ENCODE peak calls at places on chromosomes 2 and 18, in eight cellular contexts. One of them, this sample, is unnamed.

GRCh38 chr2:95760839-95761525 is 169.2 kb downstream of the TRIM43 start:
- DNase-seq in effector CD4-positive, alpha-beta T cell: no peak
- DNase-seq in NCI-H1048: no peak
- DNase-seq in HT1080: peak
- DNase-seq in activated naive CD8-positive, alpha-beta T cell treated with anti-CD3 and anti-CD28 coated beads, Interleukin-2, amount 50 U/mL, for 24 hours: no peak
- DNase-seq in NCI-H2171 treated with DMSO at 0.1 percent for 48 hours: no peak
- DNase-seq in EL: peak
- DNase-seq in activated CD4-positive, alpha-beta T cell treated with anti-CD3 and anti-CD28 coated beads, Interleukin-2, amount 10 ng/mL, durations not matched to agents 7 days and 5 days: no peak
- DNase-seq in this sample: peak

GRCh38 chr18:812673-813404 is 797 bp upstream of the YES1 start:
- DNase-seq in effector CD4-positive, alpha-beta T cell: peak
- DNase-seq in NCI-H1048: no peak
- DNase-seq in HT1080: peak
- DNase-seq in activated naive CD8-positive, alpha-beta T cell treated with anti-CD3 and anti-CD28 coated beads, Interleukin-2, amount 50 U/mL, for 24 hours: peak
- DNase-seq in NCI-H2171 treated with DMSO at 0.1 percent for 48 hours: no peak
- DNase-seq in EL: peak
- DNase-seq in activated CD4-positive, alpha-beta T cell treated with anti-CD3 and anti-CD28 coated beads, Interleukin-2, amount 10 ng/mL, durations not matched to agents 7 days and 5 days: peak
- DNase-seq in this sample: peak

GRCh38 chr2:105393373-105394055 is 5.3 kb downstream of the FHL2 start:
- DNase-seq in effector CD4-positive, alpha-beta T cell: no peak
- DNase-seq in NCI-H1048: no peak
- DNase-seq in HT1080: no peak
- DNase-seq in activated naive CD8-positive, alpha-beta T cell treated with anti-CD3 and anti-CD28 coated beads, Interleukin-2, amount 50 U/mL, for 24 hours: no peak
- DNase-seq in NCI-H2171 treated with DMSO at 0.1 percent for 48 hours: no peak
- DNase-seq in EL: peak
- DNase-seq in activated CD4-positive, alpha-beta T cell treated with anti-CD3 and anti-CD28 coated beads, Interleukin-2, amount 10 ng/mL, durations not matched to agents 7 days and 5 days: no peak
- DNase-seq in this sample: no peak

GRCh38 chr2:233835230-233836186 is 18.8 kb downstream of the HJURP start:
- DNase-seq in effector CD4-positive, alpha-beta T cell: no peak
- DNase-seq in NCI-H1048: no peak
- DNase-seq in HT1080: no peak
- DNase-seq in activated naive CD8-positive, alpha-beta T cell treated with anti-CD3 and anti-CD28 coated beads, Interleukin-2, amount 50 U/mL, for 24 hours: no peak
- DNase-seq in NCI-H2171 treated with DMSO at 0.1 percent for 48 hours: no peak
- DNase-seq in EL: no peak
- DNase-seq in activated CD4-positive, alpha-beta T cell treated with anti-CD3 and anti-CD28 coated beads, Interleukin-2, amount 10 ng/mL, durations not matched to agents 7 days and 5 days: no peak
- DNase-seq in this sample: no peak

GRCh38 chr18:76405761-76406356 is 89.2 kb downstream of the ZNF516 start:
- DNase-seq in effector CD4-positive, alpha-beta T cell: peak
- DNase-seq in NCI-H1048: no peak
- DNase-seq in HT1080: peak
- DNase-seq in activated naive CD8-positive, alpha-beta T cell treated with anti-CD3 and anti-CD28 coated beads, Interleukin-2, amount 50 U/mL, for 24 hours: peak
- DNase-seq in NCI-H2171 treated with DMSO at 0.1 percent for 48 hours: no peak
- DNase-seq in EL: peak
- DNase-seq in activated CD4-positive, alpha-beta T cell treated with anti-CD3 and anti-CD28 coated beads, Interleukin-2, amount 10 ng/mL, durations not matched to agents 7 days and 5 days: peak
- DNase-seq in this sample: peak

GRCh38 chr2:157857881-157858280 is 18.2 kb downstream of the ACVR1 start:
- DNase-seq in effector CD4-positive, alpha-beta T cell: no peak
- DNase-seq in NCI-H1048: no peak
- DNase-seq in HT1080: peak
- DNase-seq in activated naive CD8-positive, alpha-beta T cell treated with anti-CD3 and anti-CD28 coated beads, Interleukin-2, amount 50 U/mL, for 24 hours: no peak
- DNase-seq in NCI-H2171 treated with DMSO at 0.1 percent for 48 hours: no peak
- DNase-seq in EL: peak
- DNase-seq in activated CD4-positive, alpha-beta T cell treated with anti-CD3 and anti-CD28 coated beads, Interleukin-2, amount 10 ng/mL, durations not matched to agents 7 days and 5 days: no peak
- DNase-seq in this sample: peak

GRCh38 chr2:46297546-46298271 is 502 bp downstream of the EPAS1 start:
- DNase-seq in effector CD4-positive, alpha-beta T cell: peak
- DNase-seq in NCI-H1048: no peak
- DNase-seq in HT1080: peak
- DNase-seq in activated naive CD8-positive, alpha-beta T cell treated with anti-CD3 and anti-CD28 coated beads, Interleukin-2, amount 50 U/mL, for 24 hours: peak
- DNase-seq in NCI-H2171 treated with DMSO at 0.1 percent for 48 hours: peak
- DNase-seq in EL: peak
- DNase-seq in activated CD4-positive, alpha-beta T cell treated with anti-CD3 and anti-CD28 coated beads, Interleukin-2, amount 10 ng/mL, durations not matched to agents 7 days and 5 days: peak
- DNase-seq in this sample: peak

GRCh38 chr2:218343591-218343990 is 13.1 kb upstream of the CATIP start:
- DNase-seq in effector CD4-positive, alpha-beta T cell: no peak
- DNase-seq in NCI-H1048: no peak
- DNase-seq in HT1080: no peak
- DNase-seq in activated naive CD8-positive, alpha-beta T cell treated with anti-CD3 and anti-CD28 coated beads, Interleukin-2, amount 50 U/mL, for 24 hours: no peak
- DNase-seq in NCI-H2171 treated with DMSO at 0.1 percent for 48 hours: no peak
- DNase-seq in EL: peak
- DNase-seq in activated CD4-positive, alpha-beta T cell treated with anti-CD3 and anti-CD28 coated beads, Interleukin-2, amount 10 ng/mL, durations not matched to agents 7 days and 5 days: no peak
- DNase-seq in this sample: no peak

GRCh38 chr2:60335533-60336237 is 217.8 kb downstream of the BCL11A start:
- DNase-seq in effector CD4-positive, alpha-beta T cell: no peak
- DNase-seq in NCI-H1048: peak
- DNase-seq in HT1080: no peak
- DNase-seq in activated naive CD8-positive, alpha-beta T cell treated with anti-CD3 and anti-CD28 coated beads, Interleukin-2, amount 50 U/mL, for 24 hours: no peak
- DNase-seq in NCI-H2171 treated with DMSO at 0.1 percent for 48 hours: no peak
- DNase-seq in EL: no peak
- DNase-seq in activated CD4-positive, alpha-beta T cell treated with anti-CD3 and anti-CD28 coated beads, Interleukin-2, amount 10 ng/mL, durations not matched to agents 7 days and 5 days: no peak
- DNase-seq in this sample: no peak

GRCh38 chr2:177782613-177783012 is 290.0 kb downstream of the PDE11A start:
- DNase-seq in effector CD4-positive, alpha-beta T cell: no peak
- DNase-seq in NCI-H1048: no peak
- DNase-seq in HT1080: no peak
- DNase-seq in activated naive CD8-positive, alpha-beta T cell treated with anti-CD3 and anti-CD28 coated beads, Interleukin-2, amount 50 U/mL, for 24 hours: no peak
- DNase-seq in NCI-H2171 treated with DMSO at 0.1 percent for 48 hours: no peak
- DNase-seq in EL: no peak
- DNase-seq in activated CD4-positive, alpha-beta T cell treated with anti-CD3 and anti-CD28 coated beads, Interleukin-2, amount 10 ng/mL, durations not matched to agents 7 days and 5 days: no peak
- DNase-seq in this sample: no peak

GRCh38 chr2:25639696-25640095 is 33.7 kb downstream of the DTNB start:
- DNase-seq in effector CD4-positive, alpha-beta T cell: no peak
- DNase-seq in NCI-H1048: no peak
- DNase-seq in HT1080: no peak
- DNase-seq in activated naive CD8-positive, alpha-beta T cell treated with anti-CD3 and anti-CD28 coated beads, Interleukin-2, amount 50 U/mL, for 24 hours: no peak
- DNase-seq in NCI-H2171 treated with DMSO at 0.1 percent for 48 hours: no peak
- DNase-seq in EL: no peak
- DNase-seq in activated CD4-positive, alpha-beta T cell treated with anti-CD3 and anti-CD28 coated beads, Interleukin-2, amount 10 ng/mL, durations not matched to agents 7 days and 5 days: no peak
- DNase-seq in this sample: no peak

GRCh38 chr2:164655336-164655735 is 34.1 kb upstream of the GRB14 start:
- DNase-seq in effector CD4-positive, alpha-beta T cell: no peak
- DNase-seq in NCI-H1048: no peak
- DNase-seq in HT1080: peak
- DNase-seq in activated naive CD8-positive, alpha-beta T cell treated with anti-CD3 and anti-CD28 coated beads, Interleukin-2, amount 50 U/mL, for 24 hours: no peak
- DNase-seq in NCI-H2171 treated with DMSO at 0.1 percent for 48 hours: no peak
- DNase-seq in EL: no peak
- DNase-seq in activated CD4-positive, alpha-beta T cell treated with anti-CD3 and anti-CD28 coated beads, Interleukin-2, amount 10 ng/mL, durations not matched to agents 7 days and 5 days: no peak
- DNase-seq in this sample: no peak

This sample was measured in DMS53.